ENCODE peak calls at places on chromosomes 4 and X, in eight cellular contexts. Q, E, A, J, Z, L, Y and T are unnamed samples.

GRCh38 chrX:3962511-3963350 is 249.3 kb upstream of the PRKX start:
- DNase-seq in Q (no peak), E (no peak), A (no peak), J (no peak), Z (no peak), L (no peak), Y (no peak), T (no peak)

GRCh38 chrX:45767021-45767491 is 566.4 kb upstream of the DIPK2B start:
- DNase-seq in Q (no peak), E (peak), A (no peak), J (no peak), Z (no peak), L (no peak), Y (no peak), T (no peak)

GRCh38 chr4:41460641-41461040 is 77.3 kb upstream of the LIMCH1 start:
- DNase-seq in Q (no peak), E (no peak), A (no peak), J (no peak), Z (no peak), L (no peak), Y (no peak), T (no peak)

GRCh38 chrX:104660092-104660491 is 94.1 kb downstream of the IL1RAPL2 start:
- DNase-seq in Q (no peak), E (no peak), A (no peak), J (no peak), Z (no peak), L (no peak), Y (no peak), T (no peak)

GRCh38 chrX:31658360-31658759 is 586.5 kb upstream of the FTHL17 start:
- DNase-seq in Q (no peak), E (peak), A (no peak), J (no peak), Z (no peak), L (no peak), Y (peak), T (no peak)

GRCh38 chr4:84529169-84529751 is 30.2 kb upstream of the NKX6-1 start:
- DNase-seq in Q (no peak), E (peak), A (no peak), J (no peak), Z (peak), L (no peak), Y (no peak), T (no peak)

GRCh38 chr4:108559911-108560310 is 60.5 kb upstream of the RPL34 start:
- DNase-seq in Q (no peak), E (no peak), A (no peak), J (no peak), Z (no peak), L (no peak), Y (no peak), T (no peak)

GRCh38 chr4:180116840-180117239 is 2126.4 kb upstream of the TENM3 start:
- DNase-seq in Q (no peak), E (no peak), A (no peak), J (no peak), Z (no peak), L (no peak), Y (no peak), T (no peak)

GRCh38 chr4:83906561-83906960 is 370.7 kb downstream of the GPAT3 start:
- DNase-seq in Q (no peak), E (peak), A (no peak), J (no peak), Z (no peak), L (no peak), Y (peak), T (no peak)

GRCh38 chr4:53908661-53909078 is 155.7 kb downstream of the CHIC2 start:
- DNase-seq in Q (peak), E (peak), A (peak), J (peak), Z (peak), L (no peak), Y (peak), T (no peak)

GRCh38 chr4:121479801-121480200 is 99.0 kb upstream of the QRFPR start:
- DNase-seq in Q (no peak), E (no peak), A (no peak), J (peak), Z (no peak), L (no peak), Y (no peak), T (no peak)

GRCh38 chr4:150150545-150151156 is 72.4 kb downstream of the DCLK2 start:
- DNase-seq in Q (no peak), E (no peak), A (no peak), J (no peak), Z (no peak), L (no peak), Y (no peak), T (no peak)

GRCh38 chr4:152616804-152617203 is 63.0 kb downstream of the TMEM154 start:
- DNase-seq in Q (no peak), E (no peak), A (no peak), J (no peak), Z (no peak), L (no peak), Y (no peak), T (no peak)